ENCODE peak calls at places on chromosomes 6 and 20, in seven cellular contexts. One of them, this sample, is unnamed.

GRCh38 chr6:144013486-144013909 is 5.4 kb upstream of the PLAGL1 start:
- DNase-seq in ovary: peak; percentile 83
- DNase-seq in HTR-8/SVneo: peak; percentile 43
- DNase-seq in activated CD8-positive, alpha-beta memory T cell treated with anti-CD3 and anti-CD28 coated beads, Interleukin-2, amount 50 U/mL, for 4 hours: peak; percentile 63
- DNase-seq in amniotic epithelial cell: peak; percentile 71
- DNase-seq in activated T-helper 1 cell treated with anti-CD3 and anti-CD28 coated beads, Interleukin-2, amount 50 U/mL, for 16 hours: peak; percentile 16
- DNase-seq in type B pancreatic cell: peak; percentile 75
- DNase-seq in this sample: peak; percentile 88

GRCh38 chr20:35327074-35327976 is 35.1 kb upstream of the FAM83C start:
- DNase-seq in amniotic epithelial cell: peak; percentile 87
- DNase-seq in type B pancreatic cell: no peak
- DNase-seq in ovary: no peak
- DNase-seq in activated CD8-positive, alpha-beta memory T cell treated with anti-CD3 and anti-CD28 coated beads, Interleukin-2, amount 50 U/mL, for 4 hours: no peak
- DNase-seq in activated T-helper 1 cell treated with anti-CD3 and anti-CD28 coated beads, Interleukin-2, amount 50 U/mL, for 16 hours: no peak
- DNase-seq in HTR-8/SVneo: no peak
- DNase-seq in this sample: no peak

GRCh38 chr6:65448806-65449397 is 258.1 kb downstream of the EYS start:
- DNase-seq in HTR-8/SVneo: no peak
- DNase-seq in activated CD8-positive, alpha-beta memory T cell treated with anti-CD3 and anti-CD28 coated beads, Interleukin-2, amount 50 U/mL, for 4 hours: no peak
- DNase-seq in activated T-helper 1 cell treated with anti-CD3 and anti-CD28 coated beads, Interleukin-2, amount 50 U/mL, for 16 hours: no peak
- DNase-seq in ovary: no peak
- DNase-seq in amniotic epithelial cell: no peak
- DNase-seq in type B pancreatic cell: no peak
- DNase-seq in this sample: no peak

GRCh38 chr6:152879681-152880080 is 103.2 kb downstream of the FBXO5 start:
- DNase-seq in activated CD8-positive, alpha-beta memory T cell treated with anti-CD3 and anti-CD28 coated beads, Interleukin-2, amount 50 U/mL, for 4 hours: no peak
- DNase-seq in type B pancreatic cell: no peak
- DNase-seq in HTR-8/SVneo: no peak
- DNase-seq in activated T-helper 1 cell treated with anti-CD3 and anti-CD28 coated beads, Interleukin-2, amount 50 U/mL, for 16 hours: no peak
- DNase-seq in ovary: no peak
- DNase-seq in amniotic epithelial cell: no peak
- DNase-seq in this sample: no peak

GRCh38 chr6:85537055-85537494 is 56.6 kb downstream of the SNX14 start:
- DNase-seq in amniotic epithelial cell: peak; percentile 10
- DNase-seq in type B pancreatic cell: no peak
- DNase-seq in ovary: no peak
- DNase-seq in activated T-helper 1 cell treated with anti-CD3 and anti-CD28 coated beads, Interleukin-2, amount 50 U/mL, for 16 hours: no peak
- DNase-seq in HTR-8/SVneo: no peak
- DNase-seq in activated CD8-positive, alpha-beta memory T cell treated with anti-CD3 and anti-CD28 coated beads, Interleukin-2, amount 50 U/mL, for 4 hours: no peak
- DNase-seq in this sample: no peak

GRCh38 chr6:102407886-102408741 is 1014.6 kb downstream of the GRIK2 start:
- DNase-seq in ovary: no peak
- DNase-seq in HTR-8/SVneo: no peak
- DNase-seq in amniotic epithelial cell: peak; percentile 6
- DNase-seq in activated T-helper 1 cell treated with anti-CD3 and anti-CD28 coated beads, Interleukin-2, amount 50 U/mL, for 16 hours: no peak
- DNase-seq in activated CD8-positive, alpha-beta memory T cell treated with anti-CD3 and anti-CD28 coated beads, Interleukin-2, amount 50 U/mL, for 4 hours: no peak
- DNase-seq in type B pancreatic cell: no peak
- DNase-seq in this sample: no peak

GRCh38 chr6:80003841-80004198 is 629 bp upstream of the TTK start:
- DNase-seq in amniotic epithelial cell: no peak
- DNase-seq in HTR-8/SVneo: peak; percentile 2
- DNase-seq in activated T-helper 1 cell treated with anti-CD3 and anti-CD28 coated beads, Interleukin-2, amount 50 U/mL, for 16 hours: no peak
- DNase-seq in type B pancreatic cell: no peak
- DNase-seq in ovary: no peak
- DNase-seq in activated CD8-positive, alpha-beta memory T cell treated with anti-CD3 and anti-CD28 coated beads, Interleukin-2, amount 50 U/mL, for 4 hours: peak; percentile 20
- DNase-seq in this sample: peak; percentile 60

GRCh38 chr6:135901776-135902524 is 50.4 kb downstream of the PDE7B start:
- DNase-seq in activated CD8-positive, alpha-beta memory T cell treated with anti-CD3 and anti-CD28 coated beads, Interleukin-2, amount 50 U/mL, for 4 hours: no peak
- DNase-seq in HTR-8/SVneo: no peak
- DNase-seq in ovary: peak; percentile 66
- DNase-seq in amniotic epithelial cell: peak; percentile 95
- DNase-seq in activated T-helper 1 cell treated with anti-CD3 and anti-CD28 coated beads, Interleukin-2, amount 50 U/mL, for 16 hours: no peak
- DNase-seq in type B pancreatic cell: no peak
- DNase-seq in this sample: no peak

GRCh38 chr20:1660263-1660662 is 2.7 kb upstream of the SIRPG start:
- DNase-seq in HTR-8/SVneo: no peak
- DNase-seq in amniotic epithelial cell: no peak
- DNase-seq in activated CD8-positive, alpha-beta memory T cell treated with anti-CD3 and anti-CD28 coated beads, Interleukin-2, amount 50 U/mL, for 4 hours: no peak
- DNase-seq in type B pancreatic cell: no peak
- DNase-seq in ovary: no peak
- DNase-seq in activated T-helper 1 cell treated with anti-CD3 and anti-CD28 coated beads, Interleukin-2, amount 50 U/mL, for 16 hours: no peak
- DNase-seq in this sample: no peak

GRCh38 chr6:14876778-14877613 is 368.9 kb upstream of the JARID2 start:
- DNase-seq in amniotic epithelial cell: peak; percentile 64
- DNase-seq in activated CD8-positive, alpha-beta memory T cell treated with anti-CD3 and anti-CD28 coated beads, Interleukin-2, amount 50 U/mL, for 4 hours: no peak
- DNase-seq in HTR-8/SVneo: peak; percentile 59
- DNase-seq in activated T-helper 1 cell treated with anti-CD3 and anti-CD28 coated beads, Interleukin-2, amount 50 U/mL, for 16 hours: no peak
- DNase-seq in type B pancreatic cell: no peak
- DNase-seq in ovary: no peak
- DNase-seq in this sample: no peak